ENCODE peak calls at places on chromosomes 3 and 15, in four cellular contexts. J is left ventricle myocardium superior, R is colonic mucosa, D is mesothelial cell of epicardium. C is an unnamed sample.

GRCh38 chr3:167066977-167067843 is 312.9 kb downstream of the ZBBX start:
- DNase-seq in J (no peak), R (no peak), D (no peak), C (no peak)

GRCh38 chr15:76177491-76178040 is 117.8 kb downstream of the TMEM266 start:
- DNase-seq in J (peak), R (no peak), D (no peak), C (no peak)

GRCh38 chr3:14843321-14843720 is 24.6 kb downstream of the FGD5 start:
- DNase-seq in J (no peak), R (no peak), D (no peak), C (no peak)

GRCh38 chr3:78754066-78754743 is 1013.6 kb downstream of the ROBO1 start:
- DNase-seq in J (no peak), R (no peak), D (no peak), C (no peak)

GRCh38 chr15:25850154-25851111 is 12.7 kb downstream of the ATP10A start:
- DNase-seq in J (peak), R (peak), D (no peak), C (no peak)

GRCh38 chr3:111850481-111850880 is 8.6 kb upstream of the PHLDB2 start:
- DNase-seq in J (no peak), R (no peak), D (no peak), C (no peak)

GRCh38 chr3:63655519-63655918 is 3.0 kb downstream of the SNTN start:
- DNase-seq in J (no peak), R (no peak), D (no peak), C (no peak)

GRCh38 chr3:175743733-175744400 is 884.7 kb downstream of the NAALADL2 start:
- DNase-seq in J (no peak), R (no peak), D (no peak), C (no peak)

GRCh38 chr3:120908030-120908802 is at the start of gene STXBP5L:
- DNase-seq in J (peak), R (peak), D (peak), C (peak)

GRCh38 chr3:47476644-47477199 is 981 bp upstream of the SCAP start:
- DNase-seq in J (no peak), R (peak), D (no peak), C (no peak)

GRCh38 chr3:14864131-14864530 is 45.4 kb downstream of the FGD5 start:
- DNase-seq in J (no peak), R (no peak), D (no peak), C (no peak)

GRCh38 chr3:72950801-72951200 is 45.8 kb upstream of the PPP4R2 start:
- DNase-seq in J (no peak), R (no peak), D (no peak), C (no peak)

GRCh38 chr3:156474560-156475389 is 80.1 kb downstream of the SSR3 start:
- DNase-seq in J (no peak), R (no peak), D (no peak), C (no peak)

GRCh38 chr15:43777293-43777819 is 590 bp upstream of the ELL3 start:
- DNase-seq in J (peak), R (peak), D (no peak), C (peak)

GRCh38 chr3:48218537-48218936 is 4.8 kb upstream of the CAMP start:
- DNase-seq in J (no peak), R (no peak), D (no peak), C (no peak)

GRCh38 chr3:170712798-170713197 is 126.9 kb upstream of the SLC7A14 start:
- DNase-seq in J (no peak), R (no peak), D (no peak), C (no peak)

GRCh38 chr3:48155122-48155521 is 33.1 kb downstream of the CDC25A start:
- DNase-seq in J (no peak), R (no peak), D (no peak), C (no peak)

GRCh38 chr3:152200476-152201422 is 68.0 kb upstream of the MBNL1 start:
- DNase-seq in J (no peak), R (no peak), D (no peak), C (no peak)

GRCh38 chr3:42133500-42134298 is 42.5 kb downstream of the TRAK1 start:
- DNase-seq in J (no peak), R (no peak), D (no peak), C (no peak)

GRCh38 chr15:99683000-99683670 is 50.1 kb downstream of the LYSMD4 start:
- DNase-seq in J (no peak), R (no peak), D (no peak), C (no peak)

GRCh38 chr3:170572665-170573253 is 13.1 kb downstream of the SLC7A14 start:
- DNase-seq in J (no peak), R (no peak), D (no peak), C (no peak)

GRCh38 chr15:77546870-77547269 is 85.8 kb downstream of the LINGO1 start:
- DNase-seq in J (no peak), R (no peak), D (no peak), C (no peak)

GRCh38 chr15:42511010-42511396 is 15.6 kb downstream of the SNAP23 start:
- DNase-seq in J (no peak), R (no peak), D (no peak), C (no peak)

GRCh38 chr3:50503947-50504346 is 513 bp upstream of the CACNA2D2 start:
- DNase-seq in J (no peak), R (no peak), D (no peak), C (no peak)